ENCODE peak calls at places on chromosomes 13 and 19, in five cellular contexts. Q is GM23248; I is AG10803; Y is CD4-positive, CD25-positive, alpha-beta regulatory T cell; V is stomach. C is an unnamed sample.

GRCh38 chr13:70518081-70518480 is 409.8 kb upstream of the KLHL1 start:
- DNase-seq in Q (no peak), I (no peak), Y (no peak), V (no peak), C (no peak)

GRCh38 chr13:94192576-94192975 is 286.9 kb downstream of the DCT start:
- DNase-seq in Q (peak), I (no peak), Y (no peak), V (no peak), C (peak)

GRCh38 chr19:4206818-4207484 is 22.4 kb upstream of the EBI3 start:
- DNase-seq in Q (peak), I (peak), Y (no peak), V (no peak), C (peak)

GRCh38 chr19:48770223-48770622 is 14.9 kb downstream of the FGF21 start:
- DNase-seq in Q (peak), I (peak), Y (no peak), V (no peak), C (no peak)

GRCh38 chr13:43036386-43037220 is 13.2 kb downstream of the DNAJC15 start:
- DNase-seq in Q (no peak), I (no peak), Y (no peak), V (no peak), C (no peak)

GRCh38 chr13:97432232-97432916 is 1.6 kb upstream of the RAP2A start:
- DNase-seq in Q (no peak), I (no peak), Y (no peak), V (no peak), C (peak)

GRCh38 chr19:3808420-3809143 is 22.4 kb upstream of the MATK start:
- DNase-seq in Q (no peak), I (no peak), Y (no peak), V (peak), C (no peak)

GRCh38 chr13:98462241-98462882 is 114.5 kb downstream of the STK24 start:
- DNase-seq in Q (no peak), I (no peak), Y (no peak), V (no peak), C (no peak)

GRCh38 chr13:107375701-107376350 is 807.9 kb upstream of the ARGLU1 start:
- DNase-seq in Q (no peak), I (peak), Y (no peak), V (no peak), C (no peak)

GRCh38 chr13:102244617-102245227 is 157.1 kb downstream of the FGF14 start:
- DNase-seq in Q (no peak), I (no peak), Y (no peak), V (no peak), C (no peak)

GRCh38 chr13:66414196-66414800 is 815.8 kb downstream of the PCDH9 start:
- DNase-seq in Q (no peak), I (no peak), Y (no peak), V (no peak), C (no peak)

GRCh38 chr19:3586707-3587346 is 1.5 kb downstream of the GIPC3 start:
- DNase-seq in Q (no peak), I (no peak), Y (no peak), V (peak), C (no peak)

GRCh38 chr19:55258828-55259539 is at the start of gene PPP6R1:
- DNase-seq in Q (peak), I (peak), Y (peak), V (peak), C (peak)

GRCh38 chr13:102311901-102312300 is 89.9 kb downstream of the FGF14 start:
- DNase-seq in Q (no peak), I (no peak), Y (no peak), V (no peak), C (peak)

GRCh38 chr13:98265669-98266551 is 88.8 kb upstream of the RNF113B start:
- DNase-seq in Q (peak), I (peak), Y (no peak), V (peak), C (no peak)

GRCh38 chr19:34220472-34221063 is 33.8 kb upstream of the GARRE1 start:
- DNase-seq in Q (peak), I (peak), Y (peak), V (peak), C (peak)

GRCh38 chr19:10505583-10506229 is 2.5 kb upstream of the KEAP1 start:
- DNase-seq in Q (peak), I (peak), Y (peak), V (peak), C (peak)

GRCh38 chr19:58428617-58429016 is 11.3 kb downstream of the ZNF132 start:
- DNase-seq in Q (no peak), I (no peak), Y (no peak), V (no peak), C (no peak)

GRCh38 chr13:73464758-73465628 is 406.2 kb downstream of the KLF5 start:
- DNase-seq in Q (no peak), I (no peak), Y (no peak), V (no peak), C (no peak)

GRCh38 chr19:51760811-51761356 is at the start of gene FPR2:
- DNase-seq in Q (no peak), I (no peak), Y (no peak), V (no peak), C (no peak)

GRCh38 chr19:48868196-48868886 is at the start of gene PLEKHA4:
- DNase-seq in Q (peak), I (peak), Y (no peak), V (peak), C (no peak)

GRCh38 chr19:18760440-18761383 is 30.4 kb downstream of the COMP start:
- DNase-seq in Q (no peak), I (no peak), Y (no peak), V (no peak), C (no peak)

GRCh38 chr13:77047649-77048343 is 20.8 kb upstream of the FBXL3 start:
- DNase-seq in Q (no peak), I (no peak), Y (no peak), V (no peak), C (no peak)

GRCh38 chr13:100330662-100331061 is 241.8 kb downstream of the PCCA start:
- DNase-seq in Q (no peak), I (no peak), Y (no peak), V (no peak), C (no peak)

GRCh38 chr13:52975969-52976368 is 52.6 kb upstream of the OLFM4 start:
- DNase-seq in Q (no peak), I (no peak), Y (no peak), V (no peak), C (no peak)

GRCh38 chr13:26222523-26223046 is 471 bp upstream of the RNF6 start:
- DNase-seq in Q (no peak), I (no peak), Y (no peak), V (no peak), C (no peak)
- H3K4me3 ChIP-seq in Q (peak), I (peak), Y (peak), V (peak), C (peak)

DNA sequence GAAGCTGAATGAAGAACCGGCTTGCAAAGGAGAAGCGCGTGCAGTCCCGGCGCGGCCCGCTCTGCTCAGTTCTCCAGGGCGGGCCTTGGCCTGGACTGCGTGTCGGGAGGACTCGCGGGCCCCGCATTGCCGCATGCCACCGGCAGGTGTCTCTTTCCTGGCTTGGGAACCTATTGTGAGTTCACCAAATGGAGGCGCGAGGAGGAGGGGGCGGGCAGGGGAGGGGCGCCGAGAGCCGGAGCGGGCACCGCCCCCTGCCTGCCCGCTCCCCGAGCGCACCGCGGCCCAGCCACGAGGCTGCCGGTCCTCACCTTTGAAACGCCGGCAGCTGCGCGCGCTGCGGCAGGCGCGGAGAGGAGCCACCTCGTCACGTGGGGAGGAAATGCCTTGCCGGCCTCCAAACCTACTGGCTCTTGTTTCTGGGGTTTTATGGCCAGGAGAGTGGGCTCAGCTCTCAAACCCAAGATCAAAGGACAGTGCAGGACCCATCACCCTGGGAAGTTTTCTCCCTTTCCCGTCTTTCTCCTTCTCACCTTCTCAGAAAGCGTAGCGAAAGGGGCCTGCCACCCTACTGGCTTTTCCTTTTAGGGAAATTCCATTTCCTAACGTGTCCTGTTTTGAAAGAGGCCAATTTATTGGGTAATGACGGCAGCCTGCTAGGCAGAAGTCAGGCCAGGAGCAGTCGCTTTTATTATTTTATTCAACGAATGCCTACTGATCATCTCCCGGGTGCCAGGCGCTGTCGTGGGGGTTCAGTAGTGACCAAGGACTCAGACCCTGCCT is 13.8 kb upstream of the UBE2L5 start:
- DNase-seq in Q (peak), I (peak), Y (peak), V (peak), C (peak)
- H3K4me3 ChIP-seq in Q (peak), I (peak), Y (no peak), V (peak), C (peak)

GRCh38 chr13:109819851-109820250 is 33.5 kb upstream of the IRS2 start:
- DNase-seq in Q (no peak), I (no peak), Y (no peak), V (no peak), C (no peak)
- H3K4me3 ChIP-seq in Q (no peak), I (no peak), Y (no peak), V (no peak), C (no peak)

GRCh38 chr19:6707658-6708018 is 12.8 kb downstream of the C3 start:
- DNase-seq in Q (no peak), I (no peak), Y (no peak), V (no peak), C (no peak)

GRCh38 chr19:6706633-6706958 is 13.9 kb downstream of the C3 start:
- DNase-seq in Q (no peak), I (no peak), Y (no peak), V (no peak), C (no peak)

GRCh38 chr19:6707011-6707657 is 13.3 kb downstream of the C3 start:
- DNase-seq in Q (no peak), I (no peak), Y (no peak), V (no peak), C (no peak)

GRCh38 chr19:6708346-6708745 is 12.1 kb downstream of the C3 start:
- DNase-seq in Q (no peak), I (no peak), Y (no peak), V (no peak), C (no peak)

GRCh38 chr19:6705931-6706632 is 14.4 kb downstream of the C3 start:
- DNase-seq in Q (no peak), I (no peak), Y (no peak), V (no peak), C (no peak)
- H3K4me3 ChIP-seq in Q (no peak), I (no peak), Y (no peak), V (no peak), C (no peak)

GRCh38 chr13:114161644-114162532 is 17.2 kb upstream of the CFAP97D2 start:
- DNase-seq in Q (peak), I (peak), Y (peak), V (peak), C (no peak)
- H3K4me3 ChIP-seq in Q (peak), I (peak), Y (peak), V (no peak), C (no peak)

DNA sequence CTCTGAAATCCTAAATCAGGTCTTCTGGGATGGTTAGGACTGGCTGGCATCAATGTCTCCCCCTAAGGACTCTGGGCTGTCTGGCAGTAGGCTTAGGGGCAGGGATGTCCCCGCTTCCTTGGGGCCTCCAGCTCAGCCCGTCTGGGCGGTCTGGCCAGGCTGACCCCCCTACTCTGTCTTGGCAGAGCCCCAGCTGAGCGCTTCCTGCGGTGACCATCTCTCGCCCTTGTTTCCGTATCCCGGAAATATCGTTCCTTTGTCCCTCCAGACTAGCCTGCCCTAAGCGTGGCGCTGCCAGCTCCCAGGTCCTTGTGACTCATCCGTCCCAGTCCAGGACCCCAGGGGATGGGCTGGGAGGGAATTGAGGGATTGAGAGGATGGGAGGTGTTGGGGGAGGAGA is 11.3 kb downstream of the GTPBP3 start:
- DNase-seq in Q (peak), I (peak), Y (no peak), V (no peak), C (no peak)
- H3K4me3 ChIP-seq in Q (peak), I (peak), Y (no peak), V (no peak), C (no peak)

GRCh38 chr13:28654276-28654675 is 4.7 kb upstream of the POMP start:
- DNase-seq in Q (peak), I (peak), Y (no peak), V (no peak), C (no peak)
- H3K4me3 ChIP-seq in Q (no peak), I (no peak), Y (no peak), V (no peak), C (no peak)

GRCh38 chr13:46812398-46812797 is 15.4 kb upstream of the ESD start:
- DNase-seq in Q (peak), I (no peak), Y (no peak), V (no peak), C (no peak)
- H3K4me3 ChIP-seq in Q (no peak), I (no peak), Y (no peak), V (no peak), C (no peak)

DNA sequence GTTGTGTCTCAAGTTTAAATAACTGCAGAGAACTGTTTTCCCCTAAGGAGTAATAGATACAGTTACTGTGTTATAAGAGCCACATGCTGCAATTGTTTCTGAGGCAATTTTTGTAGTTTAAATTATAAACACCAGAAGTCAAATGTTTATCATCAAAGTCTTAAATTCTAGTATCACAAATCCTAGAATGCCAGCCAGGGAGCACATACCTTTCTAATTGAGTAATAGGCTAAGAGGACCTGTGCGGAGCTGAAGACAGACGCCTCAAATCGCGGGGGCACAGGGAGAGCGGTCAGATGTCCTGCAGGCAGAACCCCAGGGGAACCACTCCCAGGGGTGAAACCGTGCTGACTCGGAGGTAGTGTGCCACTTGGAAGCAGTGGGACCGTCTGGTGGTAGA is 65.2 kb upstream of the TNFRSF19 start:
- DNase-seq in Q (peak), I (peak), Y (no peak), V (no peak), C (no peak)
- H3K4me3 ChIP-seq in Q (peak), I (peak), Y (no peak), V (no peak), C (no peak)

GRCh38 chr13:80337011-80337688 is 3.8 kb downstream of the SPRY2 start:
- DNase-seq in Q (peak), I (no peak), Y (no peak), V (no peak), C (no peak)
- H3K4me3 ChIP-seq in Q (peak), I (peak), Y (no peak), V (peak), C (no peak)